ENCODE peak calls at places on chromosomes 12 and 14, in nine cellular contexts. X, E, D, P, K, W, L, M and B are unnamed samples.
A peak's percentile ranks its signal among the peaks of the same experiment; 100 is the strongest.

GRCh38 chr14:71244341-71244740 is 337.1 kb downstream of the PCNX1 start:
- DNase-seq in P (no peak), M (no peak), D (no peak), L (no peak), W (peak; percentile 75), E (no peak), X (no peak), K (no peak), B (no peak)

GRCh38 chr12:112855375-112855774 is 51.4 kb upstream of the OAS1 start:
- DNase-seq in L (no peak), K (no peak), W (no peak), D (no peak), P (no peak), X (no peak), E (no peak), M (no peak), B (no peak)

GRCh38 chr14:68549057-68549421 is 243.8 kb downstream of the ZFP36L1 start:
- DNase-seq in E (no peak), L (peak; percentile 72), D (no peak), P (no peak), X (no peak), M (no peak), W (peak; percentile 93), K (no peak), B (no peak)

GRCh38 chr14:77212933-77213656 is 31.5 kb downstream of the TMEM63C start:
- DNase-seq in L (no peak), X (peak; percentile 71), M (no peak), K (peak; percentile 9), P (no peak), D (peak; percentile 44), W (peak; percentile 15), E (no peak), B (peak; percentile 13)

GRCh38 chr12:123076604-123077297 is 74.1 kb downstream of the PITPNM2 start:
- DNase-seq in K (peak; percentile 61), D (peak; percentile 75), W (no peak), E (peak; percentile 25), X (no peak), L (no peak), P (no peak), M (no peak), B (peak; percentile 52)

GRCh38 chr12:123444396-123445026 is 8.0 kb upstream of the RILPL2 start:
- DNase-seq in P (no peak), K (no peak), W (peak; percentile 69), D (no peak), X (no peak), L (peak; percentile 49), M (no peak), E (no peak), B (no peak)

GRCh38 chr12:118850244-118850825 is 131.0 kb upstream of the SRRM4 start:
- DNase-seq in E (no peak), K (no peak), P (no peak), M (no peak), X (peak; percentile 63), W (no peak), D (peak; percentile 7), L (no peak), B (no peak)

GRCh38 chr14:93223565-93223964 is 16.5 kb downstream of the UBR7 start:
- DNase-seq in X (no peak), L (no peak), P (no peak), M (no peak), W (no peak), D (no peak), K (no peak), E (no peak), B (no peak)

GRCh38 chr12:1795785-1796514 is 24.4 kb upstream of the LRTM2 start:
- DNase-seq in E (peak; percentile 89), D (peak; percentile 97), W (peak; percentile 90), M (peak; percentile 94), K (peak; percentile 93), L (peak; percentile 35), X (peak; percentile 92), P (peak; percentile 55), B (peak; percentile 93)

GRCh38 chr12:12995088-12995487 is 5.0 kb downstream of the HEBP1 start:
- DNase-seq in X (no peak), K (no peak), E (no peak), M (no peak), W (no peak), L (no peak), P (no peak), D (no peak), B (no peak)

GRCh38 chr12:7369274-7369729 is 65.4 kb downstream of the ACSM4 start:
- DNase-seq in K (no peak), M (peak; percentile 48), L (no peak), D (no peak), X (no peak), W (peak; percentile 65), P (no peak), E (no peak), B (no peak)

GRCh38 chr12:53217049-53217929 is 10.2 kb upstream of the ITGB7 start:
- DNase-seq in W (peak; percentile 52), P (no peak), K (no peak), L (no peak), D (peak; percentile 56), X (no peak), M (peak; percentile 43), E (no peak), B (no peak)

GRCh38 chr12:95784286-95784685 is 6.3 kb downstream of the NTN4 start:
- DNase-seq in D (no peak), M (no peak), X (no peak), W (peak; percentile 61), E (no peak), P (no peak), K (no peak), L (no peak), B (no peak)

GRCh38 chr12:54125950-54126695 is 62.7 kb downstream of the SMUG1 start:
- DNase-seq in E (no peak), D (no peak), K (no peak), L (no peak), P (no peak), W (peak; percentile 19), M (no peak), X (peak; percentile 53), B (no peak)

GRCh38 chr14:61472025-61472672 is 150.8 kb downstream of the PRKCH start:
- DNase-seq in P (no peak), W (peak; percentile 99), M (peak; percentile 56), X (no peak), L (peak; percentile 97), E (no peak), K (peak; percentile 45), D (peak; percentile 53), B (peak; percentile 41)